ENCODE peak calls at places on chromosomes 2 and 18, in six cellular contexts. One of them, this sample, is unnamed.

GRCh38 chr2:7748717-7749415 is 831.7 kb downstream of the RNF144A start:
- DNase-seq in dorsolateral prefrontal cortex: no peak
- DNase-seq in IMR-90: peak; percentile 3
- DNase-seq in cardiac muscle cell: no peak
- DNase-seq in OCI-LY7: no peak
- DNase-seq in SJSA1: no peak
- DNase-seq in this sample: no peak

GRCh38 chr2:48227617-48228344 is 302.2 kb upstream of the STON1 start:
- DNase-seq in cardiac muscle cell: no peak
- DNase-seq in IMR-90: no peak
- DNase-seq in SJSA1: no peak
- DNase-seq in OCI-LY7: no peak
- DNase-seq in dorsolateral prefrontal cortex: no peak
- DNase-seq in this sample: no peak

GRCh38 chr2:20012282-20013060 is at the start of gene MATN3:
- DNase-seq in dorsolateral prefrontal cortex: no peak
- DNase-seq in IMR-90: no peak
- DNase-seq in SJSA1: peak; percentile 76
- DNase-seq in cardiac muscle cell: peak; percentile 68
- DNase-seq in OCI-LY7: no peak
- DNase-seq in this sample: peak; percentile 71

GRCh38 chr2:234770081-234770506 is 181.7 kb upstream of the SH3BP4 start:
- DNase-seq in cardiac muscle cell: no peak
- DNase-seq in OCI-LY7: no peak
- DNase-seq in SJSA1: no peak
- DNase-seq in dorsolateral prefrontal cortex: no peak
- DNase-seq in IMR-90: peak; percentile 72
- DNase-seq in this sample: no peak

GRCh38 chr2:191699341-191699945 is 21.5 kb downstream of the NABP1 start:
- DNase-seq in SJSA1: no peak
- DNase-seq in cardiac muscle cell: no peak
- DNase-seq in IMR-90: no peak
- DNase-seq in dorsolateral prefrontal cortex: no peak
- DNase-seq in OCI-LY7: no peak
- DNase-seq in this sample: no peak

GRCh38 chr2:231364961-231365810 is 30.3 kb upstream of the B3GNT7 start:
- DNase-seq in cardiac muscle cell: no peak
- DNase-seq in dorsolateral prefrontal cortex: no peak
- DNase-seq in IMR-90: peak; percentile 89
- DNase-seq in SJSA1: peak; percentile 77
- DNase-seq in OCI-LY7: peak; percentile 13
- DNase-seq in this sample: peak; percentile 44

GRCh38 chr2:55365303-55365702 is 54.4 kb downstream of the CCDC88A start:
- DNase-seq in OCI-LY7: peak; percentile 54
- DNase-seq in dorsolateral prefrontal cortex: no peak
- DNase-seq in IMR-90: peak; percentile 0
- DNase-seq in SJSA1: no peak
- DNase-seq in cardiac muscle cell: no peak
- DNase-seq in this sample: no peak

GRCh38 chr2:159133795-159134194 is 152.7 kb downstream of the WDSUB1 start:
- DNase-seq in SJSA1: no peak
- DNase-seq in OCI-LY7: no peak
- DNase-seq in IMR-90: peak; percentile 61
- DNase-seq in cardiac muscle cell: no peak
- DNase-seq in dorsolateral prefrontal cortex: no peak
- DNase-seq in this sample: no peak

GRCh38 chr2:113273031-113273551 is 5.6 kb downstream of the PAX8 start:
- DNase-seq in IMR-90: peak; percentile 47
- DNase-seq in SJSA1: peak; percentile 65
- DNase-seq in dorsolateral prefrontal cortex: no peak
- DNase-seq in cardiac muscle cell: peak; percentile 44
- DNase-seq in OCI-LY7: peak; percentile 35
- DNase-seq in this sample: no peak

GRCh38 chr2:213476641-213477040 is 192.4 kb downstream of the SPAG16 start:
- DNase-seq in dorsolateral prefrontal cortex: no peak
- DNase-seq in cardiac muscle cell: no peak
- DNase-seq in OCI-LY7: no peak
- DNase-seq in IMR-90: no peak
- DNase-seq in SJSA1: no peak
- DNase-seq in this sample: no peak

GRCh38 chr2:225288986-225289385 is 110.5 kb upstream of the NYAP2 start:
- DNase-seq in OCI-LY7: no peak
- DNase-seq in dorsolateral prefrontal cortex: no peak
- DNase-seq in SJSA1: no peak
- DNase-seq in cardiac muscle cell: no peak
- DNase-seq in IMR-90: peak; percentile 67
- DNase-seq in this sample: no peak

GRCh38 chr2:128437181-128437520 is 118.5 kb upstream of the HS6ST1 start:
- DNase-seq in SJSA1: peak; percentile 19
- DNase-seq in cardiac muscle cell: no peak
- DNase-seq in IMR-90: no peak
- DNase-seq in OCI-LY7: no peak
- DNase-seq in dorsolateral prefrontal cortex: no peak
- DNase-seq in this sample: no peak

GRCh38 chr2:227717687-227718567 is at the start of gene SLC19A3:
- DNase-seq in cardiac muscle cell: peak; percentile 80
- DNase-seq in SJSA1: peak; percentile 53
- DNase-seq in IMR-90: peak; percentile 50
- DNase-seq in dorsolateral prefrontal cortex: peak; percentile 77
- DNase-seq in OCI-LY7: no peak
- DNase-seq in this sample: peak; percentile 89

GRCh38 chr2:203453858-203454451 is 81.1 kb downstream of the RAPH1 start:
- DNase-seq in dorsolateral prefrontal cortex: no peak
- DNase-seq in SJSA1: no peak
- DNase-seq in IMR-90: peak; percentile 72
- DNase-seq in OCI-LY7: peak; percentile 71
- DNase-seq in cardiac muscle cell: peak; percentile 55
- DNase-seq in this sample: no peak

GRCh38 chr2:47724221-47724981 is 58.5 kb upstream of the MSH6 start:
- DNase-seq in IMR-90: peak; percentile 13
- DNase-seq in dorsolateral prefrontal cortex: no peak
- DNase-seq in OCI-LY7: peak; percentile 99
- DNase-seq in SJSA1: no peak
- DNase-seq in cardiac muscle cell: no peak
- DNase-seq in this sample: no peak

GRCh38 chr2:205052781-205053180 is 507.5 kb downstream of the PARD3B start:
- DNase-seq in IMR-90: no peak
- DNase-seq in dorsolateral prefrontal cortex: no peak
- DNase-seq in SJSA1: no peak
- DNase-seq in OCI-LY7: no peak
- DNase-seq in cardiac muscle cell: no peak
- DNase-seq in this sample: no peak

GRCh38 chr2:102064679-102065674 is 73.2 kb downstream of the IL1R2 start:
- DNase-seq in cardiac muscle cell: no peak
- DNase-seq in SJSA1: no peak
- DNase-seq in OCI-LY7: no peak
- DNase-seq in IMR-90: peak; percentile 57
- DNase-seq in dorsolateral prefrontal cortex: no peak
- DNase-seq in this sample: no peak

GRCh38 chr2:193476171-193476800 is 1281.6 kb upstream of the TMEFF2 start:
- DNase-seq in cardiac muscle cell: no peak
- DNase-seq in IMR-90: no peak
- DNase-seq in dorsolateral prefrontal cortex: no peak
- DNase-seq in SJSA1: no peak
- DNase-seq in OCI-LY7: no peak
- DNase-seq in this sample: no peak

GRCh38 chr2:214808961-214809750 is at the start of gene BARD1:
- DNase-seq in cardiac muscle cell: peak; percentile 70
- DNase-seq in dorsolateral prefrontal cortex: peak; percentile 38
- DNase-seq in IMR-90: peak; percentile 43
- DNase-seq in OCI-LY7: peak; percentile 81
- DNase-seq in SJSA1: peak; percentile 72
- DNase-seq in this sample: peak; percentile 74

GRCh38 chr2:235611756-235612155 is 117.9 kb downstream of the AGAP1 start:
- DNase-seq in dorsolateral prefrontal cortex: no peak
- DNase-seq in cardiac muscle cell: no peak
- DNase-seq in SJSA1: no peak
- DNase-seq in IMR-90: no peak
- DNase-seq in OCI-LY7: no peak
- DNase-seq in this sample: no peak

GRCh38 chr18:55047546-55047945 is 88.3 kb upstream of the CCDC68 start:
- DNase-seq in dorsolateral prefrontal cortex: peak; percentile 8
- DNase-seq in OCI-LY7: no peak
- DNase-seq in cardiac muscle cell: peak; percentile 65
- DNase-seq in SJSA1: no peak
- DNase-seq in IMR-90: peak; percentile 16
- DNase-seq in this sample: no peak

GRCh38 chr2:209005371-209005770 is 418.5 kb upstream of the MAP2 start:
- DNase-seq in SJSA1: no peak
- DNase-seq in OCI-LY7: no peak
- DNase-seq in IMR-90: no peak
- DNase-seq in cardiac muscle cell: no peak
- DNase-seq in dorsolateral prefrontal cortex: no peak
- DNase-seq in this sample: no peak

GRCh38 chr2:120607996-120608395 is 127.7 kb upstream of the GLI2 start:
- DNase-seq in OCI-LY7: no peak
- DNase-seq in SJSA1: no peak
- DNase-seq in cardiac muscle cell: no peak
- DNase-seq in dorsolateral prefrontal cortex: no peak
- DNase-seq in IMR-90: no peak
- DNase-seq in this sample: peak; percentile 32

GRCh38 chr18:8536226-8536625 is 73.0 kb upstream of the RAB12 start:
- DNase-seq in IMR-90: no peak
- DNase-seq in dorsolateral prefrontal cortex: no peak
- DNase-seq in cardiac muscle cell: no peak
- DNase-seq in OCI-LY7: no peak
- DNase-seq in SJSA1: no peak
- DNase-seq in this sample: no peak

GRCh38 chr2:20050104-20050711 is 1.2 kb downstream of the LAPTM4A start:
- DNase-seq in SJSA1: no peak
- DNase-seq in IMR-90: peak; percentile 88
- DNase-seq in OCI-LY7: peak; percentile 59
- DNase-seq in dorsolateral prefrontal cortex: no peak
- DNase-seq in cardiac muscle cell: no peak
- DNase-seq in this sample: no peak

GRCh38 chr2:4964579-4964978 is 727.6 kb upstream of the SOX11 start:
- DNase-seq in dorsolateral prefrontal cortex: no peak
- DNase-seq in SJSA1: no peak
- DNase-seq in OCI-LY7: no peak
- DNase-seq in cardiac muscle cell: no peak
- DNase-seq in IMR-90: no peak
- DNase-seq in this sample: no peak

GRCh38 chr2:183678908-183679307 is 554.7 kb downstream of the NUP35 start:
- DNase-seq in OCI-LY7: no peak
- DNase-seq in IMR-90: no peak
- DNase-seq in cardiac muscle cell: no peak
- DNase-seq in SJSA1: no peak
- DNase-seq in dorsolateral prefrontal cortex: no peak
- DNase-seq in this sample: no peak

GRCh38 chr2:63131196-63131595 is 80.6 kb downstream of the OTX1 start:
- DNase-seq in OCI-LY7: no peak
- DNase-seq in cardiac muscle cell: no peak
- DNase-seq in dorsolateral prefrontal cortex: no peak
- DNase-seq in SJSA1: no peak
- DNase-seq in IMR-90: no peak
- DNase-seq in this sample: no peak
- H3K27ac ChIP-seq in OCI-LY7: no peak overlapping the region
- H3K27ac ChIP-seq in cardiac muscle cell: no peak overlapping the region
- H3K27ac ChIP-seq in dorsolateral prefrontal cortex: no peak overlapping the region
- H3K27ac ChIP-seq in SJSA1: no peak overlapping the region
- H3K27ac ChIP-seq in IMR-90: no peak overlapping the region
- H3K27ac ChIP-seq in this sample: no peak overlapping the region

DNA sequence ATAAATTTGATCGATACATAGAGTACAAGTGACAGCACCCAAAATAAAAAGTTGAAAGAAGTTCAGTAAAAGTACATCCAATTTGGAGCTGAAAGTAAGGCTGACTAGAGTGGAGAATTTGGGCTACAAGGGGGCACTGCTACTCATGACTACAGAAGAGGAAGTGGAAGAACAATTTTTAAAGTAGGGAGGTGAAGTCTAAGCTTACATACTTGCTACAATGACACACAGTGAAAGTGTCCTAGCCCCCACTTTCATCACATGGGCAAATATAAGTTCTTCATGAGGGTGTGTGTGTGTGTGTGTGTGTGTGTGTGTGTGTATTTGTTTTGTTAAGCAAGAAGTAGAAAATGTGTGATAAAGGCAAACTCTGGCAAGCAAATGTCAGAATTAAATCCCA is 45.7 kb downstream of the MAP3K2 start:
- DNase-seq in SJSA1: no peak
- DNase-seq in cardiac muscle cell: no peak
- DNase-seq in IMR-90: peak; percentile 48
- DNase-seq in OCI-LY7: peak; percentile 22
- DNase-seq in dorsolateral prefrontal cortex: no peak
- DNase-seq in this sample: no peak
- H3K27ac ChIP-seq in SJSA1: no peak overlapping the region
- H3K27ac ChIP-seq in cardiac muscle cell: no peak overlapping the region
- H3K27ac ChIP-seq in IMR-90: no peak overlapping the region
- H3K27ac ChIP-seq in OCI-LY7: no peak overlapping the region
- H3K27ac ChIP-seq in dorsolateral prefrontal cortex: no peak overlapping the region
- H3K27ac ChIP-seq in this sample: no peak overlapping the region

GRCh38 chr2:85589166-85589565 is 4.9 kb downstream of the VAMP5 start:
- DNase-seq in IMR-90: no peak
- DNase-seq in cardiac muscle cell: no peak
- DNase-seq in OCI-LY7: no peak
- DNase-seq in SJSA1: no peak
- DNase-seq in dorsolateral prefrontal cortex: no peak
- DNase-seq in this sample: no peak

GRCh38 chr2:85589982-85590791 is 5.4 kb upstream of the RNF181 start:
- DNase-seq in OCI-LY7: no peak
- DNase-seq in SJSA1: peak; percentile 92
- DNase-seq in dorsolateral prefrontal cortex: no peak
- DNase-seq in cardiac muscle cell: no peak
- DNase-seq in IMR-90: peak; percentile 94
- DNase-seq in this sample: peak; percentile 72

GRCh38 chr2:85593023-85593422 is 2.5 kb upstream of the RNF181 start:
- DNase-seq in dorsolateral prefrontal cortex: no peak
- DNase-seq in IMR-90: no peak
- DNase-seq in cardiac muscle cell: no peak
- DNase-seq in OCI-LY7: no peak
- DNase-seq in SJSA1: no peak
- DNase-seq in this sample: no peak

GRCh38 chr2:85591563-85591962 is 4.0 kb upstream of the RNF181 start:
- DNase-seq in IMR-90: no peak
- DNase-seq in cardiac muscle cell: no peak
- DNase-seq in SJSA1: no peak
- DNase-seq in OCI-LY7: no peak
- DNase-seq in dorsolateral prefrontal cortex: no peak
- DNase-seq in this sample: no peak

DNA sequence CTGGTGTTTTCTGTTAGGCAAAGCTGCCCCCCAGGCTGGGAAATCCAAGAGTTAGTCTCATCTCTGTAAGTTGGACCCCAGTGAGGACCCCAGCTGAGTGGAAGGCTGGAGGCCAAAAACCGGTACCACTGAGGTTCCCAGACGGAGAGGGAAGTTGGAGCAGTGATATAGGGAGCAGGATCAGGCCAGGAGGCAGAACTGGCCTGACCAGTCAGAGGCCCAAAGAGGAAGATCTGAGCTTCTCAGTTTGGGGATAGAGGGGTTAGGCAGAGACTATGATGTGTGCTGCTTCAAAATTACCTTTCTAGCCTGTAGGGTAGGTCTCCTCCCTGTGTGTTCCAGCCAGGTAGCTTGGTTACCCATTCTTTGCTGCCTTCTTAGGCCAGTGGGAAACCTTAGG is 4.6 kb upstream of the RNF181 start:
- DNase-seq in cardiac muscle cell: no peak
- DNase-seq in IMR-90: no peak
- DNase-seq in OCI-LY7: no peak
- DNase-seq in dorsolateral prefrontal cortex: no peak
- DNase-seq in SJSA1: no peak
- DNase-seq in this sample: no peak
- H3K27ac ChIP-seq in cardiac muscle cell: no peak overlapping the region
- H3K27ac ChIP-seq in IMR-90: peak overlapping the region; percentile 38
- H3K27ac ChIP-seq in OCI-LY7: no peak overlapping the region
- H3K27ac ChIP-seq in dorsolateral prefrontal cortex: peak overlapping the region; percentile 83
- H3K27ac ChIP-seq in SJSA1: peak overlapping the region; percentile 74
- H3K27ac ChIP-seq in this sample: peak overlapping the region; percentile 95

GRCh38 chr18:48784654-48785053 is 166.1 kb downstream of the SMAD7 start:
- DNase-seq in dorsolateral prefrontal cortex: no peak
- DNase-seq in OCI-LY7: no peak
- DNase-seq in cardiac muscle cell: no peak
- DNase-seq in IMR-90: no peak
- DNase-seq in SJSA1: no peak
- DNase-seq in this sample: peak; percentile 42
- H3K27ac ChIP-seq in dorsolateral prefrontal cortex: no peak overlapping the region
- H3K27ac ChIP-seq in OCI-LY7: peak overlapping the region; percentile 98
- H3K27ac ChIP-seq in cardiac muscle cell: no peak overlapping the region
- H3K27ac ChIP-seq in IMR-90: no peak overlapping the region
- H3K27ac ChIP-seq in SJSA1: no peak overlapping the region
- H3K27ac ChIP-seq in this sample: peak overlapping the region; percentile 59

This sample was measured in lower lobe of right lung.